ENCODE peak calls at places on chromosomes 3 and 15, in ten cellular contexts. U is WERI-Rb-1, L is D721Med, G is neural progenitor cell, H is upper lobe of right lung, Z is spleen, T is psoas muscle, F is left ventricle myocardium inferior, I is mammary epithelial cell, N is neural crest cell. V is an unnamed sample.

GRCh38 chr15:97085806-97086205 is 755.3 kb downstream of the NR2F2 start:
- DNase-seq in H (no peak), T (no peak), G (no peak), Z (no peak), N (no peak), I (no peak), L (no peak), U (no peak), F (no peak), V (no peak)

GRCh38 chr3:120276767-120277166 is 8.3 kb downstream of the GPR156 start:
- DNase-seq in I (no peak), T (no peak), G (no peak), L (no peak), U (no peak), Z (no peak), H (no peak), F (no peak), N (no peak), V (no peak)

GRCh38 chr3:179671709-179672337 is 19.0 kb downstream of the USP13 start:
- DNase-seq in I (no peak), Z (no peak), U (no peak), G (no peak), F (no peak), L (no peak), T (peak), H (no peak), N (no peak), V (no peak)

GRCh38 chr15:63877713-63878271 is 44.0 kb upstream of the HERC1 start:
- DNase-seq in F (no peak), G (no peak), I (peak), T (no peak), H (no peak), U (no peak), L (no peak), N (no peak), Z (no peak), V (no peak)

GRCh38 chr3:194379651-194380050 is 10.1 kb upstream of the LRRC15 start:
- DNase-seq in L (no peak), N (no peak), I (no peak), U (no peak), Z (no peak), H (peak), F (no peak), G (no peak), T (no peak), V (no peak)

GRCh38 chr3:64773150-64773549 is 85.3 kb upstream of the ADAMTS9 start:
- DNase-seq in N (no peak), I (no peak), T (no peak), G (no peak), U (no peak), Z (no peak), L (no peak), H (no peak), F (no peak), V (no peak)

GRCh38 chr15:94168250-94168649 is 63.1 kb upstream of the MCTP2 start:
- DNase-seq in H (no peak), Z (no peak), L (no peak), N (no peak), F (no peak), U (no peak), T (no peak), G (peak), I (no peak), V (no peak)

GRCh38 chr3:152961323-152961722 is 126.4 kb downstream of the P2RY1 start:
- DNase-seq in U (peak), I (peak), T (no peak), Z (no peak), L (no peak), G (peak), N (no peak), F (no peak), H (no peak), V (peak)

GRCh38 chr15:72472907-72473669 is 1.0 kb upstream of the ARIH1 start:
- DNase-seq in Z (no peak), L (no peak), G (no peak), H (no peak), F (no peak), U (no peak), I (peak), N (no peak), T (no peak), V (no peak)
- TF ChIP-seq CTCF in Z (no peak), L (peak), G (no peak), H (no peak), F (no peak), U (no peak), I (no peak), N (peak), T (peak), V (no peak)

GRCh38 chr3:45778761-45779201 is 17.6 kb downstream of the SLC6A20 start:
- DNase-seq in I (no peak), N (no peak), L (no peak), F (no peak), Z (no peak), U (no peak), G (no peak), T (no peak), H (no peak), V (no peak)
- TF ChIP-seq CTCF in I (no peak), N (no peak), L (no peak), F (no peak), Z (no peak), U (no peak), G (no peak), T (no peak), H (no peak), V (no peak)

DNA sequence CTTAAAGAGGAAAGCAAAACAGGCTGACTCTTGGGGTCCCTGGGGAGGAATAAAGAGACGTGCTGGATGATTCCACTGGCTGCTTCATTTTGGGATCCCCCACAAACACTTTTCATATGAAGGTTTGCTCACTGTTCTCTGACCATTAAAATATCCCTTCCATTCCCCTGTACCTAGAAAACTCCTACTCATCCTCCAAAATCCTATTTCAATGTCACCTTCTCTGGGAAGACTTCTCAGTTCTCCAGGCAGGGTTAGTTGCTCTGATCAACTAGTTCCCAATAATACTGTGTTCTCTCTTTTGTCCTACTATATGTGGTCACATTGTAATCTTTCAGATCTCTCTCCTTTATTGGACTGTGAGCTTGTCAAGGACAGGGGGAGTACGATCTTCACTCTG is 19.0 kb downstream of the LARP6 start:
- DNase-seq in G (no peak), U (no peak), T (no peak), I (no peak), L (no peak), F (no peak), N (no peak), H (no peak), Z (no peak), V (no peak)
- TF ChIP-seq CTCF in G (no peak), U (no peak), T (no peak), I (no peak), L (no peak), F (no peak), N (no peak), H (no peak), Z (no peak), V (no peak)

GRCh38 chr15:80989518-80990478 is at the start of gene MESD:
- DNase-seq in I (peak), U (peak), N (peak), H (peak), F (peak), L (peak), Z (peak), G (peak), T (peak), V (peak)

GRCh38 chr15:80989110-80989517 is 505 bp downstream of the MESD start:
- DNase-seq in H (no peak), Z (no peak), U (no peak), I (no peak), G (peak), T (no peak), L (no peak), F (no peak), N (no peak), V (no peak)

GRCh38 chr15:80992436-80992835 is 2.8 kb upstream of the MESD start:
- DNase-seq in F (no peak), G (no peak), N (no peak), H (no peak), T (no peak), L (no peak), U (no peak), I (peak), Z (no peak), V (no peak)

GRCh38 chr15:80990955-80991354 is 1.3 kb upstream of the MESD start:
- DNase-seq in U (no peak), T (no peak), Z (no peak), L (no peak), N (no peak), H (no peak), G (no peak), F (no peak), I (no peak), V (no peak)

DNA sequence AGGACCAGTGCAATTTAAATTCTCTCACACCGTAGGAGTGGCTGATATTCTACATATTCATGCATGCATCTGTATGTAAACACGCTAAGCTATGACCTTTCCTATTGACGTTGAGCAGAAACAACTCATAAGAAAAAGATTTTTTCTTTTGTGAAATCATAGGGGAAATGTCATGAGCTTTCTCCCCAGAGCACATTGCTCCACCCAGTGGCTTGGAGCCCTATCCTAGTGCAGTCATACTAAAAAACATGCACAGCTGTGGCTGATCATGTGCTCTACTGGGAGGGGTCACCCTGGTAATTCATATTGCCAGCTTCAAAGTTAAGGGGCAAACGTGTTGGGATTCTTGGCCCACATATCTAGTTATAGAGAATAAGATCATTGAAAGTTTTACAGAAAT is 1.8 kb upstream of the MESD start:
- DNase-seq in N (no peak), F (peak), T (peak), Z (no peak), L (no peak), U (no peak), G (no peak), H (no peak), I (peak), V (no peak)
- TF ChIP-seq CTCF in N (no peak), F (peak), T (no peak), Z (no peak), L (peak), U (no peak), G (no peak), H (peak), I (no peak), V (no peak)

GRCh38 chr15:85840802-85841152 is 46.1 kb upstream of the KLHL25 start:
- DNase-seq in N (no peak), H (no peak), Z (no peak), F (no peak), G (no peak), I (no peak), L (no peak), U (no peak), T (no peak), V (no peak)
- TF ChIP-seq CTCF in N (peak), H (no peak), Z (peak), F (no peak), G (no peak), I (no peak), L (no peak), U (no peak), T (no peak), V (no peak)

DNA sequence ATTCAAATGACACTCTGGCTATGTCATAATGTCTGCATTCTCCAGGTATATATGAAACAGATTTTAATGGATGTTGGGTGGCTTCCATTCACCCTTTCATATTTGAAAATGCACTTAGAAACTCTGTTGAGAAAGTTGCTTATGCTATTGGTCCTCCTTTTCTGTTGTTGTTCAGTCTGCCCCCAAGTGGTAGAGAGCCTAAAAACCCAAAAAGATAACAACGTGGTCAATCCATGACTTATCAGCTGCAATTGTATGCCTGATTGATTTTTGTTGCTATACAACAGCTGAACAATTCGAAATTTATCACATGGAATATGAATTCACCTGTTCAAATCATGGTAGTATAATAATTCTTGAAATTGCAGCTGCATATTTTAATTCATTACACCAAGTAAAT is 279.8 kb downstream of the ROBO2 start:
- DNase-seq in T (no peak), F (no peak), L (no peak), G (peak), H (no peak), N (no peak), U (no peak), Z (no peak), I (no peak), V (no peak)
- TF ChIP-seq CTCF in T (no peak), F (no peak), L (peak), G (peak), H (peak), N (no peak), U (peak), Z (no peak), I (no peak), V (no peak)

DNA sequence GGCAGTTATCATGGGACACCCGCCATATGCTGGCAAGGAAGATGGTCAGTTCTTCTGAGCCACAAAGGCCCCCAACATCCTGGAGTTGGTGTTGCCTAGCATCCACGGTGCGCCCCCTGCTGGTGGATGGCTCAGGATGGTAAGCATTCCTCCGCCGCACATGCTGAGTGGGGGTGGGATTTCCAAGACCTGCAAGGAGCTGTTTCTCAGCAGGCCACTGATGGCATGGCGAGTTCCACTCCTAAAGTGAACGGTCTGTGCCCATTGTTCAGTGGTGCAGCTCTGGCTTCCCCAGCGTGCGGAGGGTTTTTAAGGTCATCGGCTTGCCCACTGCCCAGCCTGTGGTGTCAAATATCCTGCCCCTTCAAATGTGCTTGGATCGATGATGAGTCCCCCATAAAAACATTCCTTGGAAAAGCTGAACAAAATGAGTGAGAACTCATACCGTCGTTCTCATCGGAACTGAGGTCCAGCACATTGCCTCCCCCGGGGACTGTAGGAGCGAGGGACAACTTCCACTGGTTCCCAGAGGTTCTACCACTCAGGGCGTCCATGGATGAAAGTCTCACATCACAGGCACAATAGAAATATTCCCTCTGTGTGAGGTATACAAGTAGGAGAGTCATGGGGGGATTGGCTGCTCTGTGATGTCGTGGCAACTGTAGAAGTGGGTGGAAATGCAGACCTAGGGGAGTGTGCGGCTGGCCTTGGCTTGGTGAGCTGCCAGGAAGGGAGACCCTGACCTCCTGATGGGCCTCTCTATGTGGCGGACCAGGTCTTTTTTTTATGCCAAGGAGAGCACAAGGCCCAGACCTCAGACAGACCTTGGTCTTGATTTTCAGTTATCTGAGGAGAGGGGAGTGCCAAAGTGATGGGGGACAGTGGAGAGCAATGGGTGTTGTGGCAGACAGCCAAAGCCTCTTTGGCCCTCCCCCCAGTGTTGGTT is 102.0 kb downstream of the SNRPN start:
- DNase-seq in F (no peak), Z (peak), L (no peak), I (no peak), N (no peak), H (peak), U (no peak), G (no peak), T (no peak), V (no peak)
- TF ChIP-seq CTCF in F (no peak), Z (no peak), L (no peak), I (no peak), N (no peak), H (no peak), U (no peak), G (no peak), T (no peak), V (no peak)

V was measured in GM20000.